ENCODE peak calls at places on chromosomes 2 and 18, in seven cellular contexts. Z is sigmoid colon, W is cardiac muscle cell, Q is K562, M is uterus, G is OCI-LY7, F is ovary. L is an unnamed sample.

GRCh38 chr2:69169990-69170389 is 157.0 kb downstream of the ANTXR1 start:
- DNase-seq in Z (no peak), W (no peak), Q (no peak), M (no peak), G (no peak), F (no peak), L (no peak)

GRCh38 chr2:236365258-236366048 is 101.2 kb upstream of the ASB18 start:
- DNase-seq in Z (no peak), W (no peak), Q (no peak), M (no peak), G (no peak), F (no peak), L (peak; percentile 73)

GRCh38 chr2:228613133-228613532 is 431.6 kb upstream of the SPHKAP start:
- DNase-seq in Z (no peak), W (no peak), Q (no peak), M (no peak), G (no peak), F (no peak), L (no peak)

GRCh38 chr2:58133395-58133794 is 86.8 kb downstream of the VRK2 start:
- DNase-seq in Z (no peak), W (no peak), Q (no peak), M (no peak), G (no peak), F (no peak), L (no peak)

GRCh38 chr2:104254017-104254416 is 599.9 kb upstream of the POU3F3 start:
- DNase-seq in Z (no peak), W (no peak), Q (no peak), M (no peak), G (no peak), F (no peak), L (no peak)

GRCh38 chr2:68726608-68727367 is 7.8 kb upstream of the ARHGAP25 start:
- DNase-seq in Z (no peak), W (no peak), Q (no peak), M (no peak), G (peak; percentile 94), F (no peak), L (peak; percentile 91)

GRCh38 chr2:119383410-119384140 is 16.8 kb downstream of the DBI start:
- DNase-seq in Z (no peak), W (peak; percentile 15), Q (no peak), M (no peak), G (peak; percentile 56), F (no peak), L (no peak)

GRCh38 chr2:10614940-10615339 is 74.8 kb downstream of the NOL10 start:
- DNase-seq in Z (no peak), W (no peak), Q (no peak), M (no peak), G (no peak), F (no peak), L (no peak)

GRCh38 chr18:76953186-76953982 is 131.0 kb downstream of the ZNF236 start:
- DNase-seq in Z (peak; percentile 87), W (no peak), Q (no peak), M (peak; percentile 78), G (no peak), F (peak; percentile 81), L (no peak)

GRCh38 chr2:240892361-240892760 is 3.6 kb downstream of the MAB21L4 start:
- DNase-seq in Z (no peak), W (no peak), Q (no peak), M (no peak), G (no peak), F (no peak), L (no peak)

GRCh38 chr2:150169230-150169629 is 318.2 kb downstream of the RND3 start:
- DNase-seq in Z (peak; percentile 72), W (no peak), Q (no peak), M (no peak), G (no peak), F (no peak), L (no peak)

GRCh38 chr2:47189635-47190034 is 34.5 kb upstream of the STPG4 start:
- DNase-seq in Z (no peak), W (no peak), Q (no peak), M (no peak), G (no peak), F (no peak), L (no peak)

GRCh38 chr2:116949249-116949648 is 865.2 kb upstream of the DDX18 start:
- DNase-seq in Z (no peak), W (no peak), Q (no peak), M (no peak), G (no peak), F (no peak), L (no peak)

GRCh38 chr18:78410094-78410786 is 569.4 kb upstream of the SALL3 start:
- DNase-seq in Z (no peak), W (no peak), Q (no peak), M (no peak), G (no peak), F (no peak), L (peak; percentile 58)

GRCh38 chr2:32946314-32947075 is at the start of gene LTBP1:
- DNase-seq in Z (peak; percentile 88), W (peak; percentile 90), Q (peak; percentile 85), M (peak; percentile 74), G (peak; percentile 93), F (peak; percentile 53), L (peak; percentile 88)

GRCh38 chr2:102442967-102443828 is 20.2 kb downstream of the IL18RAP start:
- DNase-seq in Z (no peak), W (peak; percentile 36), Q (peak; percentile 65), M (no peak), G (peak; percentile 20), F (no peak), L (no peak)

GRCh38 chr2:120552800-120553471 is 182.7 kb upstream of the GLI2 start:
- DNase-seq in Z (peak; percentile 85), W (peak; percentile 82), Q (peak; percentile 75), M (peak; percentile 61), G (peak; percentile 2), F (peak; percentile 63), L (peak; percentile 87)

GRCh38 chr2:201260302-201260800 is at the start of gene CASP8:
- DNase-seq in Z (no peak), W (no peak), Q (peak; percentile 66), M (no peak), G (peak; percentile 86), F (peak; percentile 22), L (peak; percentile 88)

GRCh38 chr2:201263774-201264173 is 3.4 kb downstream of the CASP8 start:
- DNase-seq in Z (no peak), W (no peak), Q (no peak), M (no peak), G (no peak), F (no peak), L (no peak)

GRCh38 chr2:201261471-201261870 is 1.1 kb downstream of the CASP8 start:
- DNase-seq in Z (no peak), W (no peak), Q (no peak), M (no peak), G (peak; percentile 31), F (no peak), L (peak; percentile 87)

GRCh38 chr2:201262718-201263117 is 2.4 kb downstream of the CASP8 start:
- DNase-seq in Z (no peak), W (no peak), Q (peak; percentile 45), M (no peak), G (peak; percentile 18), F (no peak), L (no peak)

GRCh38 chr2:201261911-201262310 is 1.6 kb downstream of the CASP8 start:
- DNase-seq in Z (no peak), W (no peak), Q (no peak), M (no peak), G (peak; percentile 26), F (no peak), L (no peak)
- H3K4me1 ChIP-seq in Z (no peaks in the 10 kb centered on the region), W (no peaks in the 10 kb centered on the region), Q (peaks cover 26% of the 10 kb centered on the region), M (no peaks in the 10 kb centered on the region), G (peaks cover 50% of the 10 kb centered on the region), F (peaks cover 7% of the 10 kb centered on the region), L (peaks cover 37% of the 10 kb centered on the region)

GRCh38 chr2:195560209-195560907 is 96.7 kb upstream of the SLC39A10 start:
- DNase-seq in Z (no peak), W (no peak), Q (no peak), M (no peak), G (no peak), F (no peak), L (no peak)
- H3K27ac ChIP-seq in Z (no peak overlapping the region), W (no peak overlapping the region), Q (no peak overlapping the region), M (no peak overlapping the region), G (peak overlapping the region; percentile 95), F (no peak overlapping the region), L (peak overlapping the region; percentile 87)

DNA sequence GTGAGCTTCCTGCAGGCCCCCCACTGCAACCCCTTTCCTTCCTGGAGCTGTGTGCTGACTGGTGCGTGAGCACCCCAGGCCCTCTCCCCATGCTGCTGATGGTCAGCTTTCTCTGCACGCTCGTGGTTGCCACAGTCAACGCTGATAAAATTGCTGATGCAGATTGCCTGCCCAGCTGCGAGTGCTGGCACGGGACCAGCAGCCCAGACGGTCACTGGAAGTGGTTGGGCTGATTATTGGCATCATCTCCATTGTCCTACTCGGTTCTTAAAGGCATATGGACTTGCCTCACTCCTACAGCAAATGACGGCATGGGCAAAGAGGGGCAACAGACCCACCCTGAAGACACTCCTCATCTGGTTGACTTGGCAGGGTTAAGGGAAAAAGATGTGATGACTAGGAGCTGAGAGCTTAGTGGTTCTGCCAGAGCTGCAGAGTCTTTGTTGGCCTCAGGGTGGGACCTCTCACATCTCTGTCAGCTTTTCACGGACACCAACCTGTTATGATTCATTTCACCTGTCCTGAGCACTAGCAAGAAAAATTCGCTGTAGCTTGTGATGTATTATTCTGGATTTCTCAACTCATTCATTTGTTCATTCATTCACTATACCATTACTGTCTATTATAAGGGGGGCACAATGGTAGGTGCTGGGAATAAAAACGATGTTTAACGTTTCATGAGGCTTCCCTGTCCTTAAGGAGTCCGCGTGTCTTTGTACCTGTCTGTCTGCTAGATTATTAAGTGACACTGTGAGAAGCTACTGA is 38.4 kb downstream of the PAX8 start:
- DNase-seq in Z (peak; percentile 91), W (no peak), Q (no peak), M (peak; percentile 73), G (no peak), F (peak; percentile 66), L (peak; percentile 88)
- TF ChIP-seq CTCF in Z (no peak), W (no peak), Q (no peak), M (no peak), G (no peak), F (no peak), L (no peak)

GRCh38 chr2:157782057-157782845 is 93.9 kb downstream of the ACVR1 start:
- DNase-seq in Z (no peak), W (peak; percentile 42), Q (peak; percentile 58), M (no peak), G (no peak), F (no peak), L (no peak)

GRCh38 chr2:157779794-157780193 is 96.3 kb downstream of the ACVR1 start:
- DNase-seq in Z (no peak), W (no peak), Q (no peak), M (no peak), G (no peak), F (no peak), L (no peak)

GRCh38 chr2:157783180-157783579 is 93.0 kb downstream of the ACVR1 start:
- DNase-seq in Z (no peak), W (no peak), Q (no peak), M (no peak), G (no peak), F (no peak), L (no peak)

GRCh38 chr2:157777425-157777824 is 98.7 kb downstream of the ACVR1 start:
- DNase-seq in Z (no peak), W (peak; percentile 45), Q (peak; percentile 70), M (peak; percentile 59), G (peak; percentile 22), F (peak; percentile 71), L (no peak)

GRCh38 chr2:157780211-157780610 is 95.9 kb downstream of the ACVR1 start:
- DNase-seq in Z (no peak), W (no peak), Q (no peak), M (no peak), G (no peak), F (no peak), L (no peak)
- H3K4me1 ChIP-seq in Z (no peaks in the 10 kb centered on the region), W (peaks cover 23% of the 10 kb centered on the region), Q (peaks cover 27% of the 10 kb centered on the region), M (no peaks in the 10 kb centered on the region), G (no peaks in the 10 kb centered on the region), F (peaks cover 2% of the 10 kb centered on the region), L (no peaks in the 10 kb centered on the region)

GRCh38 chr2:29064746-29065478 is 9.4 kb downstream of the PCARE start:
- DNase-seq in Z (no peak), W (no peak), Q (no peak), M (no peak), G (no peak), F (no peak), L (no peak)
- H3K27ac ChIP-seq in Z (peak overlapping the region; percentile 72), W (no peak overlapping the region), Q (no peak overlapping the region), M (no peak overlapping the region), G (no peak overlapping the region), F (peak overlapping the region; percentile 66), L (peak overlapping the region; percentile 60)

L was measured in spleen.